ENCODE peak calls at places on chromosomes 1 and 21, in six cellular contexts. I is IMR-90, G is esophagus muscularis mucosa, A is right lobe of liver, W is GM12878, Y is breast epithelium. F is an unnamed sample.

GRCh38 chr1:79198841-79199240 is 192.3 kb upstream of the ADGRL4 start:
- DNase-seq in A (no peak), Y (no peak), W (no peak), G (no peak), I (peak; percentile 61), F (no peak)

GRCh38 chr1:25694167-25694566 is 77.6 kb downstream of the MAN1C1 start:
- DNase-seq in G (no peak), Y (no peak), W (no peak), I (no peak), A (no peak), F (no peak)

GRCh38 chr1:68973459-68974244 is 476.8 kb upstream of the DEPDC1 start:
- DNase-seq in A (no peak), W (no peak), Y (no peak), I (peak; percentile 44), G (no peak), F (no peak)

GRCh38 chr1:182303778-182304177 is 87.8 kb downstream of the GLUL start:
- DNase-seq in W (peak; percentile 33), Y (no peak), I (no peak), A (no peak), G (no peak), F (no peak)

GRCh38 chr1:235852887-235853286 is 13.8 kb downstream of the LYST start:
- DNase-seq in G (no peak), I (no peak), W (no peak), A (no peak), Y (no peak), F (no peak)

GRCh38 chr1:7333094-7333493 is 438.0 kb upstream of the VAMP3 start:
- DNase-seq in I (no peak), A (no peak), W (no peak), G (no peak), Y (no peak), F (no peak)

GRCh38 chr1:210464519-210465039 is 135.9 kb downstream of the HHAT start:
- DNase-seq in G (no peak), W (no peak), A (no peak), Y (no peak), I (peak; percentile 44), F (no peak)

GRCh38 chr1:221839794-221840395 is 98.0 kb upstream of the DUSP10 start:
- DNase-seq in I (peak; percentile 44), Y (peak; percentile 54), A (peak; percentile 75), W (peak; percentile 94), G (no peak), F (no peak)

GRCh38 chr1:119010201-119010600 is 22.1 kb upstream of the TBX15 start:
- DNase-seq in G (no peak), I (peak; percentile 4), Y (no peak), A (no peak), W (no peak), F (no peak)

GRCh38 chr1:61332196-61332753 is 249.9 kb downstream of the NFIA start:
- DNase-seq in Y (no peak), W (peak; percentile 68), G (no peak), A (no peak), I (no peak), F (no peak)

GRCh38 chr21:26909972-26910371 is 56.9 kb downstream of the ADAMTS5 start:
- DNase-seq in A (no peak), G (no peak), Y (no peak), I (no peak), W (no peak), F (no peak)

GRCh38 chr1:58858344-58858673 is 74.5 kb upstream of the JUN start:
- DNase-seq in Y (no peak), G (no peak), W (peak; percentile 13), I (peak; percentile 60), A (no peak), F (peak; percentile 60)

GRCh38 chr1:14924455-14925325 is 228.9 kb upstream of the TMEM51 start:
- DNase-seq in W (no peak), A (peak; percentile 57), G (no peak), I (peak; percentile 59), Y (peak; percentile 52), F (no peak)

GRCh38 chr1:116128669-116129068 is 17.5 kb downstream of the MAB21L3 start:
- DNase-seq in I (no peak), Y (no peak), A (no peak), W (no peak), G (peak; percentile 75), F (peak; percentile 21)

GRCh38 chr1:176961678-176962077 is 202.8 kb downstream of the ASTN1 start:
- DNase-seq in G (no peak), I (no peak), W (no peak), Y (no peak), A (no peak), F (no peak)

GRCh38 chr1:58162952-58163550 is 383.5 kb downstream of the OMA1 start:
- DNase-seq in Y (peak; percentile 26), W (no peak), A (peak; percentile 46), I (peak; percentile 52), G (no peak), F (no peak)

GRCh38 chr1:164637461-164638375 is 78.7 kb downstream of the PBX1 start:
- DNase-seq in A (no peak), W (no peak), I (peak; percentile 84), G (no peak), Y (peak; percentile 56), F (no peak)

GRCh38 chr1:203178821-203179220 is 3.2 kb upstream of the MYBPH start:
- DNase-seq in Y (no peak), G (no peak), A (no peak), I (no peak), W (no peak), F (no peak)

GRCh38 chr1:87045757-87046422 is 131.5 kb downstream of the HS2ST1 start:
- DNase-seq in A (no peak), G (no peak), Y (no peak), I (peak; percentile 59), W (no peak), F (peak; percentile 91)

GRCh38 chr1:246647513-246647912 is 76.7 kb upstream of the SCCPDH start:
- DNase-seq in Y (no peak), A (no peak), I (peak; percentile 60), W (no peak), G (no peak), F (no peak)

GRCh38 chr1:246642719-246643118 is 76.5 kb downstream of the CNST start:
- DNase-seq in W (no peak), A (no peak), Y (no peak), I (no peak), G (no peak), F (no peak)

GRCh38 chr1:246641394-246641793 is 75.1 kb downstream of the CNST start:
- DNase-seq in W (no peak), I (no peak), Y (no peak), G (no peak), A (no peak), F (no peak)

GRCh38 chr1:246651012-246651411 is 73.2 kb upstream of the SCCPDH start:
- DNase-seq in W (no peak), A (no peak), I (no peak), G (no peak), Y (no peak), F (no peak)

GRCh38 chr1:246647113-246647512 is 77.1 kb upstream of the SCCPDH start:
- DNase-seq in W (no peak), A (no peak), I (peak; percentile 71), Y (no peak), G (no peak), F (no peak)
- H3K27ac ChIP-seq in W (no peak overlapping the region), A (no peak overlapping the region), I (peak overlapping the region; percentile 0), Y (no peak overlapping the region), G (peak overlapping the region; percentile 71), F (no peak overlapping the region)

GRCh38 chr1:42130061-42130460 is 23.1 kb upstream of the GUCA2B start:
- DNase-seq in I (no peak), W (no peak), A (no peak), Y (no peak), G (no peak), F (no peak)
- H3K27ac ChIP-seq in I (no peak overlapping the region), W (no peak overlapping the region), A (no peak overlapping the region), Y (no peak overlapping the region), G (no peak overlapping the region), F (no peak overlapping the region)

GRCh38 chr1:33286451-33287185 is 30.3 kb downstream of the ZNF362 start:
- DNase-seq in Y (no peak), W (no peak), G (no peak), A (no peak), I (no peak), F (no peak)
- H3K27ac ChIP-seq in Y (peak overlapping the region; percentile 20), W (no peak overlapping the region), G (no peak overlapping the region), A (no peak overlapping the region), I (no peak overlapping the region), F (no peak overlapping the region)

DNA sequence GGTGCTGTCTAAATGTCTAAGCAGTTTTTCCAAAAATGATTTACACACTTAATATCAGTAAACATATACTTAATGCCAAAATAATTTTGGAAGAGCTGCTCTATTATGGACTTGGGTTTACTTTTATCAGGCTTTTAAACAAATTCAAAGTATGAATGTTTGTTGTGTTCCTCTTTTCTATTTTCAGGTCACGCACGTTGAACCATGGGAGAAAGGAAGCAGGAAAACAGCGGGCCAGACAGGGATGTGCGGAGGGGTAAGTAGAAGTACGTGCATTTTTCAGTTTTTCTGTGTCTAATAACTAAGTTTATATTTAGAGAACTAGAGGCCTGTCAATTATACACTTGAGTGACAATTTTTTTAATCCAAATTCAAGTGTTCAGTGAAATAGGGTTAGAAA is 3.4 kb downstream of the PRPF38B start:
- DNase-seq in I (no peak), Y (no peak), G (no peak), A (no peak), W (no peak), F (no peak)
- H3K27ac ChIP-seq in I (no peak overlapping the region), Y (no peak overlapping the region), G (no peak overlapping the region), A (no peak overlapping the region), W (peak overlapping the region; percentile 4), F (peak overlapping the region; percentile 67)

GRCh38 chr1:89821322-89822108 is 683 bp downstream of the LRRC8D start:
- DNase-seq in G (no peak), A (peak; percentile 61), I (peak; percentile 22), W (no peak), Y (no peak), F (peak; percentile 67)
- H3K27ac ChIP-seq in G (peak overlapping the region; percentile 85), A (peak overlapping the region; percentile 81), I (peak overlapping the region; percentile 31), W (peak overlapping the region; percentile 71), Y (peak overlapping the region; percentile 91), F (peak overlapping the region; percentile 66)

DNA sequence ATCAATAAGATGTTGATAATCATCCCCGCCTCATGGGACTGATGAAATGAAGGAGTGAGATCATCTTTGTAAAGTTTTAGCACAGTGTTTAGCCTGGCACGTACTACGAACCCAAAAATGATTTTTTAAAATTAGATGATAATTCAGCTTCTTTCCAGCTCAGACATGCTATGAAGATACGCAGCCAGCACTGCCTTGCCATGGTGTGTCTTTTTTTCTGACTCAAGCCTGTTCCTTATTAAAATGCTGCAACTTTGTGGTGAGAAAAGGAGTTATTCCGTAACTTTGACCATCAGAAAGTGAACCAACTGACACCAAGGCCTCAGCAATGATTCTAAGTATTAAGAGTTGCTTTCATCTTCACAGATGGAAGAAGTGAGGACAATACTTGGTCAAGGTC is 269.0 kb downstream of the LTN1 start:
- DNase-seq in I (no peak), A (no peak), Y (no peak), G (no peak), W (no peak), F (no peak)
- H3K27ac ChIP-seq in I (no peak overlapping the region), A (no peak overlapping the region), Y (no peak overlapping the region), G (no peak overlapping the region), W (no peak overlapping the region), F (no peak overlapping the region)

DNA sequence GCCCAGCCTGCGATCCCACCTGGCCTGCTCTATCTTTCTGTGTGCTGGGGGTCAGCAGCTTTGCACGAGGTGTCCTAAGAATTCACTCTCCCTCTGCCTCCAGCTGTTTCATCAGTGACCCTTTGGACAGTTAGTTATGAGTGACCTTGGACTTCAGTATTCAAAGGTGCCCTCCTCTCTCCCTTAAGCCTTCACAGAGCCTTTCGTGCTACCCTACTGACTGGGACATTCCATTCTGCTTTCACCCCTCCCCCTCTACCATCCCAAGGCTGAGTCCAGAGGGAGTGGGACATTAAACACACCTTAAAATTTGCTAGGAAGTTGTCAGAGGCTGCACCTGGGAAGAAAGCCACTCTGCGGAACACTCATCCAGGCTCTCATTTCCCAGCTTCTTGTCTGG is 171.9 kb downstream of the CLIC6 start:
- DNase-seq in G (no peak), Y (no peak), A (no peak), I (no peak), W (no peak), F (no peak)
- H3K27ac ChIP-seq in G (no peak overlapping the region), Y (peak overlapping the region; percentile 49), A (no peak overlapping the region), I (no peak overlapping the region), W (no peak overlapping the region), F (no peak overlapping the region)